ENCODE peak calls at places on chromosomes 4 and X, in ten cellular contexts. F is neural progenitor cell, Z is HepG2, K is IMR-90, R is hepatocyte, S is PC-9, N is K562, J is H9, W is GM23338, A is fibroblast of lung. V is an unnamed sample.

GRCh38 chr4:4852591-4853362 is 6.7 kb upstream of the MSX1 start:
- DNase-seq in F (peak; percentile 81), Z (no peak), K (peak; percentile 76), R (peak; percentile 78), S (no peak), N (peak; percentile 38), J (peak; percentile 72), W (peak; percentile 84), A (peak; percentile 75), V (no peak)

GRCh38 chr4:164614999-164615398 is 138.9 kb upstream of the SMIM31 start:
- DNase-seq in F (no peak), Z (no peak), K (no peak), R (no peak), S (no peak), N (no peak), J (no peak), W (no peak), A (peak; percentile 66), V (no peak)

GRCh38 chr4:8688908-8689445 is 96.4 kb downstream of the CPZ start:
- DNase-seq in F (no peak), Z (no peak), K (no peak), R (no peak), S (no peak), N (no peak), J (no peak), W (no peak), A (no peak), V (no peak)

GRCh38 chrX:46140272-46140671 is 404.9 kb downstream of the ZNF674 start:
- DNase-seq in F (no peak), Z (no peak), K (no peak), R (no peak), S (no peak), N (no peak), J (no peak), W (no peak), A (peak; percentile 49), V (no peak)

GRCh38 chrX:141158084-141158483 is 18.8 kb downstream of the LDOC1 start:
- DNase-seq in F (no peak), Z (no peak), K (no peak), R (no peak), S (no peak), N (no peak), J (no peak), W (no peak), A (no peak), V (no peak)

GRCh38 chr4:2794707-2795557 is 2.0 kb downstream of the SH3BP2 start:
- DNase-seq in F (peak; percentile 1), Z (no peak), K (peak; percentile 79), R (peak; percentile 68), S (no peak), N (peak; percentile 62), J (no peak), W (no peak), A (peak; percentile 84), V (no peak)

GRCh38 chr4:151940926-151941617 is 180.3 kb upstream of the GATB start:
- DNase-seq in F (no peak), Z (no peak), K (no peak), R (no peak), S (no peak), N (no peak), J (no peak), W (no peak), A (no peak), V (peak; percentile 53)

GRCh38 chr4:103054030-103054429 is 22.5 kb downstream of the SLC9B2 start:
- DNase-seq in F (no peak), Z (peak; percentile 4), K (no peak), R (no peak), S (no peak), N (no peak), J (no peak), W (no peak), A (no peak), V (no peak)

GRCh38 chr4:185830263-185830994 is 18.4 kb upstream of the SORBS2 start:
- DNase-seq in F (no peak), Z (no peak), K (no peak), R (no peak), S (no peak), N (no peak), J (no peak), W (no peak), A (no peak), V (no peak)

GRCh38 chrX:72554448-72555140 is 18.0 kb downstream of the HDAC8 start:
- DNase-seq in F (peak; percentile 74), Z (no peak), K (no peak), R (peak; percentile 65), S (peak; percentile 76), N (peak; percentile 61), J (peak; percentile 80), W (peak; percentile 77), A (no peak), V (no peak)

GRCh38 chrX:1391370-1391706 is 575 bp downstream of the SLC25A6 start:
- DNase-seq in F (peak; percentile 91), Z (peak; percentile 79), K (no peak), R (peak; percentile 97), S (peak; percentile 86), N (peak; percentile 87), J (no peak), W (peak; percentile 88), A (no peak), V (no peak)

GRCh38 chr4:159015862-159016261 is 87.0 kb upstream of the RAPGEF2 start:
- DNase-seq in F (no peak), Z (no peak), K (peak; percentile 24), R (no peak), S (no peak), N (peak; percentile 32), J (no peak), W (no peak), A (no peak), V (no peak)

GRCh38 chr4:119260528-119260927 is 48.0 kb downstream of the USP53 start:
- DNase-seq in F (no peak), Z (no peak), K (no peak), R (no peak), S (no peak), N (no peak), J (no peak), W (no peak), A (no peak), V (no peak)

GRCh38 chr4:11704136-11704535 is 275.4 kb upstream of the HS3ST1 start:
- DNase-seq in F (no peak), Z (no peak), K (no peak), R (no peak), S (no peak), N (no peak), J (no peak), W (no peak), A (peak; percentile 48), V (no peak)

GRCh38 chr4:88940506-88940905 is 116.5 kb downstream of the FAM13A start:
- DNase-seq in F (no peak), Z (no peak), K (no peak), R (no peak), S (no peak), N (no peak), J (no peak), W (no peak), A (no peak), V (no peak)

GRCh38 chr4:151862766-151863165 is 102.0 kb upstream of the GATB start:
- DNase-seq in F (no peak), Z (no peak), K (peak; percentile 13), R (no peak), S (no peak), N (no peak), J (no peak), W (no peak), A (peak; percentile 24), V (no peak)

GRCh38 chrX:97070346-97070745 is 186.6 kb downstream of the RPA4 start:
- DNase-seq in F (no peak), Z (no peak), K (peak; percentile 20), R (no peak), S (no peak), N (no peak), J (no peak), W (no peak), A (peak; percentile 36), V (no peak)

GRCh38 chr4:184514121-184514988 is 40.0 kb upstream of the IRF2 start:
- DNase-seq in F (peak; percentile 59), Z (no peak), K (peak; percentile 95), R (peak; percentile 61), S (no peak), N (peak; percentile 67), J (no peak), W (no peak), A (peak; percentile 91), V (no peak)

GRCh38 chrX:10617186-10617963 is 3.0 kb downstream of the MID1 start:
- DNase-seq in F (peak; percentile 25), Z (no peak), K (no peak), R (no peak), S (no peak), N (no peak), J (no peak), W (peak; percentile 46), A (peak; percentile 14), V (no peak)

DNA sequence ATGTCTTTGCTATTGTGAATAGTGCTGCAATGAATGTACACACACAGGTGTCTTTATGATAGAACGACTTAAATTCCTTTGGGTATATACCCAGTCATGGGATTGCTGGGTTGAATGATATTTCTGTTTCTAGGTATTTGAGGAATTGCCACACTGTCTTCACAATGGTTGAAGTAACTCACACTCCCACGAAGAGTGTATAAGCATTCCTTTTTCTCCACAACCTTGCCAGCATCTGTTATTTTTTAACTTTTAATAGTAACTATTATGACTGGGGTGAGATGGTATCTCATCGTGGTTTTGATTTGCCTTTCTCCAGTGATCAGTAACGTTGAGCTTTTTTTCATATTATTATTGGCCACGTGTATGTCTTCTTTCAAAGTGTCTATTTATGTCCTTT is 17.6 kb upstream of the DCUN1D4 start:
- DNase-seq in F (no peak), Z (no peak), K (no peak), R (no peak), S (no peak), N (no peak), J (no peak), W (no peak), A (peak; percentile 15), V (no peak)
- TF ChIP-seq CTCF in F (no peak), Z (no peak), K (no peak), R (no peak), S (no peak), N (no peak), J (no peak), W (no peak), A (no peak), V (no peak)

GRCh38 chrX:40197071-40197470 is 99.3 kb upstream of the BCOR start:
- DNase-seq in F (no peak), Z (no peak), K (no peak), R (no peak), S (no peak), N (peak; percentile 40), J (no peak), W (no peak), A (no peak), V (no peak)
- H2AFZ ChIP-seq in F (no peak overlapping the region), Z (no peak overlapping the region), K (no peak overlapping the region), R (no peak overlapping the region), S (no peak overlapping the region), N (peak overlapping the region; percentile 73), J (no peak overlapping the region), W (no peak overlapping the region), A (no peak overlapping the region), V (no peak overlapping the region)

GRCh38 chr4:80592950-80593349 is 257.4 kb downstream of the CFAP299 start:
- DNase-seq in F (peak; percentile 7), Z (no peak), K (no peak), R (no peak), S (no peak), N (peak; percentile 2), J (no peak), W (peak; percentile 35), A (no peak), V (no peak)
- TF ChIP-seq CTCF in F (peak; percentile 35), Z (no peak), K (no peak), R (peak; percentile 11), S (no peak), N (no peak), J (peak; percentile 53), W (peak; percentile 36), A (no peak), V (peak; percentile 16)

GRCh38 chr4:121113680-121114079 is 41.3 kb upstream of the NDNF start:
- DNase-seq in F (no peak), Z (no peak), K (no peak), R (no peak), S (no peak), N (no peak), J (no peak), W (no peak), A (no peak), V (no peak)
- H2AFZ ChIP-seq in F (no peak overlapping the region), Z (no peak overlapping the region), K (no peak overlapping the region), R (no peak overlapping the region), S (no peak overlapping the region), N (no peak overlapping the region), J (no peak overlapping the region), W (no peak overlapping the region), A (no peak overlapping the region), V (no peak overlapping the region)